ENCODE peak calls at places on chromosomes 6 and 20, in ten cellular contexts. B, D, M, A, N, W, E, X, F and L are unnamed samples.
A peak's percentile ranks its signal among the peaks of the same experiment; 100 is the strongest.

GRCh38 chr20:25296094-25297093 is 48.5 kb downstream of the PYGB start:
- DNase-seq in N (no peak), M (no peak), B (peak; percentile 51), F (no peak), D (peak; percentile 58), X (no peak), E (no peak), A (no peak), W (no peak), L (peak; percentile 13)

GRCh38 chr6:156183678-156184077 is 593.5 kb upstream of the ARID1B start:
- DNase-seq in W (no peak), A (no peak), X (no peak), E (no peak), D (no peak), N (no peak), M (no peak), F (no peak), B (no peak), L (no peak)

GRCh38 chr6:2034256-2034655 is 211.1 kb downstream of the GMDS start:
- DNase-seq in M (no peak), D (no peak), W (no peak), X (no peak), E (no peak), A (no peak), N (no peak), B (no peak), F (no peak), L (peak; percentile 41)

GRCh38 chr6:75349262-75349984 is 64.8 kb upstream of the TMEM30A start:
- DNase-seq in E (peak; percentile 40), F (peak; percentile 33), A (peak; percentile 36), X (no peak), W (peak; percentile 44), N (peak; percentile 37), D (peak; percentile 49), M (no peak), B (peak; percentile 11), L (peak; percentile 59)

GRCh38 chr6:125930810-125931418 is 25.7 kb upstream of the HINT3 start:
- DNase-seq in N (no peak), A (no peak), W (no peak), B (no peak), X (no peak), D (no peak), E (no peak), F (no peak), M (no peak), L (no peak)

GRCh38 chr6:164911873-164912580 is 397.4 kb downstream of the C6orf118 start:
- DNase-seq in X (no peak), N (no peak), A (no peak), D (no peak), F (no peak), W (no peak), B (no peak), E (no peak), M (no peak), L (peak; percentile 32)

GRCh38 chr6:72931325-72931903 is 293.9 kb downstream of the KHDC1L start:
- DNase-seq in F (no peak), M (no peak), E (no peak), D (no peak), W (no peak), A (no peak), X (no peak), B (no peak), N (no peak), L (no peak)

GRCh38 chr6:139334791-139335446 is 39.5 kb downstream of the CITED2 start:
- DNase-seq in M (no peak), N (no peak), X (no peak), F (no peak), B (no peak), A (no peak), E (no peak), D (no peak), W (no peak), L (peak; percentile 96)

GRCh38 chr6:11218827-11219826 is 13.3 kb downstream of the NEDD9 start:
- DNase-seq in N (no peak), A (peak; percentile 59), F (no peak), W (peak; percentile 47), E (no peak), M (peak; percentile 80), D (no peak), X (no peak), B (no peak), L (peak; percentile 28)

GRCh38 chr6:4615891-4616290 is 160.3 kb upstream of the CDYL start:
- DNase-seq in F (no peak), D (no peak), B (no peak), M (peak; percentile 80), A (peak; percentile 52), X (no peak), N (no peak), E (no peak), W (no peak), L (peak; percentile 90)

GRCh38 chr20:19381947-19382346 is 169.5 kb downstream of the SLC24A3 start:
- DNase-seq in W (no peak), X (no peak), E (no peak), B (no peak), M (no peak), D (no peak), N (no peak), F (no peak), A (no peak), L (peak; percentile 1)

GRCh38 chr6:111950661-111951426 is 77.6 kb upstream of the FYN start:
- DNase-seq in F (peak; percentile 21), M (no peak), A (peak; percentile 33), N (no peak), B (no peak), W (no peak), E (no peak), D (peak; percentile 29), X (no peak), L (peak; percentile 43)

GRCh38 chr20:5608448-5609161 is 141.6 kb upstream of the SHLD1 start:
- DNase-seq in B (no peak), W (no peak), D (no peak), A (no peak), N (no peak), E (no peak), X (no peak), M (no peak), F (no peak), L (no peak)

GRCh38 chr6:118758942-118759341 is 107.6 kb upstream of the CEP85L start:
- DNase-seq in N (no peak), D (no peak), W (no peak), F (no peak), E (no peak), X (no peak), M (no peak), A (no peak), B (no peak), L (no peak)

GRCh38 chr6:113857565-113858066 is 471 bp downstream of the MARCKS start:
- DNase-seq in D (peak; percentile 42), F (peak; percentile 47), X (no peak), A (peak; percentile 21), M (no peak), W (peak; percentile 8), B (peak; percentile 8), N (no peak), E (no peak), L (peak; percentile 38)

GRCh38 chr20:258963-259362 is 1.4 kb downstream of the DEFB132 start:
- DNase-seq in W (no peak), N (no peak), M (no peak), X (no peak), A (no peak), D (no peak), F (no peak), B (peak; percentile 18), E (no peak), L (peak; percentile 40)

GRCh38 chr6:52403627-52404026 is 16.5 kb upstream of the EFHC1 start:
- DNase-seq in A (peak; percentile 36), D (peak; percentile 33), N (no peak), E (no peak), M (no peak), X (no peak), B (no peak), W (no peak), F (no peak), L (no peak)

GRCh38 chr6:40399888-40400468 is 187.2 kb downstream of the LRFN2 start:
- DNase-seq in W (no peak), E (no peak), B (peak; percentile 46), A (no peak), D (no peak), X (no peak), M (no peak), N (no peak), F (no peak), L (no peak)
- TF ChIP-seq CTCF in W (no peak), E (no peak), B (no peak), A (no peak), D (no peak), X (no peak), M (no peak), N (no peak), F (no peak), L (no peak)

DNA sequence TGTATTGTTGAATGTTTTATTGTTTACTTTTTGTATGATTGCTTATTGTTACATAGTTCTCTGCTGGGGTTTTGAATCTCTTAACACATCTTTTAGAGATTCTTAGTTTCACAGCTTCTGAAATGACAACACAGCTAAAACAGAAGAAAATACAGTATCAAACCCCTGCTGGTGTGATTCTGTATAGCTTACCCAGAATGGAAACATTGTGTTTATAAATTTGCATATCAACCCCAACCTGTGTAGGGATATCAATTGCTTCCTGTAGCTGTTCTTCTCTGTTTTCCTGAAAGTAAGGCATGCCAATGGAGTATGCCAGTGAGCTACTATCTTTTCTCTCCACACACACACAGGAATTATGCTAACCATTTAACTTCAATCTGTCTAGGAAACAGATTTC is 64.3 kb upstream of the ID4 start:
- DNase-seq in M (no peak), X (no peak), B (no peak), A (no peak), W (no peak), D (no peak), N (no peak), F (no peak), E (no peak), L (no peak)
- TF ChIP-seq CTCF in M (no peak), X (no peak), B (no peak), A (no peak), W (peak; percentile 30), D (no peak), N (no peak), F (no peak), E (peak; percentile 44), L (peak; percentile 5)

DNA sequence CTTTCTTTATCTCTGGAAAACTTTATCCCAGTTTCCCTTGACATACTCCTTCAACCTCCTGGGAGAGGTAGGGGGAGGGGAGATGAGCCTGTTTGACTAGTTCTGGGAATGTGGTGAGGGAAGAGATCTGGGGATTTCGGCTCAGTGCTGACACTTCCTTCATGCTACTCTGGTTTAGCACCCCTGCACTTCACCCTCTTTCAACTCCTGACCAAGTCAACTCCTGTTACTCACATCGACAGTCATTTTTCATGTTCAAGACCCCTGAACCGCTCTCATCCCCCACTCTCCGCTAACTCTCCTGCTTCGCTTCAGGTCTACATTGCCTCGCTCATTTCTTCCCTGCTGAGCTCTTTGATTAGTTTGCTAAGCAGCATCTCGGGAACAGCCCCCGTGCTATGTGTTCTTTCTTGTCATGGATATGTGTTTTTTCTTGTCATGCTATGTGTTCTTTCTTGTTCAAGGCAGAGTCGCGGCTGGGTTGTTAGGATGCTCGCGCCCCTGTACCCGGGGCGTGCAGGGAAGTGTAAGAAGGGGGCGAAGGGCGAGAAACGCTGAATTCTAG is 16.6 kb upstream of the TRIM27 start:
- DNase-seq in E (peak; percentile 48), A (no peak), N (no peak), X (no peak), W (peak; percentile 46), F (peak; percentile 42), M (peak; percentile 71), B (peak; percentile 55), D (no peak), L (no peak)
- TF ChIP-seq CTCF in E (no peak), A (no peak), N (no peak), X (no peak), W (no peak), F (no peak), M (no peak), B (no peak), D (no peak), L (no peak)

GRCh38 chr6:56593801-56594318 is 48.8 kb downstream of the DST start:
- DNase-seq in F (no peak), X (no peak), N (no peak), B (no peak), A (no peak), W (no peak), E (no peak), D (no peak), M (no peak), L (peak; percentile 6)
- TF ChIP-seq CTCF in F (no peak), X (no peak), N (no peak), B (no peak), A (no peak), W (no peak), E (no peak), D (no peak), M (no peak), L (no peak)